ENCODE peak calls at places on chromosomes 7 and 10, in eight cellular contexts. K, U, G, B, N, Z, L and W are unnamed samples.

GRCh38 chr7:63073736-63074135 is 924.9 kb upstream of the ZNF722 start:
- DNase-seq in U (no peak), G (no peak), K (no peak), Z (no peak), L (no peak), N (no peak), B (no peak), W (no peak)

GRCh38 chr10:7283246-7283645 is 127.6 kb downstream of the SFMBT2 start:
- DNase-seq in L (no peak), U (no peak), B (no peak), K (no peak), N (no peak), Z (no peak), G (no peak), W (no peak)

GRCh38 chr7:128443817-128444216 is 11.9 kb upstream of the HILPDA start:
- DNase-seq in B (no peak), Z (no peak), G (no peak), L (no peak), U (no peak), N (no peak), K (no peak), W (no peak)

GRCh38 chr7:158101821-158102450 is 485.7 kb downstream of the PTPRN2 start:
- DNase-seq in N (no peak), L (no peak), K (no peak), B (no peak), G (no peak), U (no peak), Z (no peak), W (no peak)

GRCh38 chr10:96789571-96790108 is 42.5 kb upstream of the LCOR start:
- DNase-seq in G (no peak), Z (no peak), U (peak; percentile 72), B (no peak), K (no peak), L (peak; percentile 49), N (no peak), W (peak; percentile 56)

GRCh38 chr10:3095373-3096139 is 28.2 kb downstream of the PFKP start:
- DNase-seq in G (peak; percentile 98), K (peak; percentile 92), B (no peak), Z (no peak), N (peak; percentile 89), U (no peak), L (peak; percentile 100), W (peak; percentile 97)

GRCh38 chr7:73851410-73852338 is 9.3 kb upstream of the TMEM270 start:
- DNase-seq in B (no peak), G (peak; percentile 95), K (peak; percentile 99), Z (no peak), N (peak; percentile 52), U (no peak), L (peak; percentile 98), W (peak; percentile 97)

GRCh38 chr10:3755440-3756359 is 29.3 kb downstream of the KLF6 start:
- DNase-seq in U (no peak), Z (no peak), K (no peak), N (peak; percentile 71), L (peak; percentile 86), B (no peak), G (no peak), W (no peak)

GRCh38 chr7:44471850-44472249 is 18.6 kb downstream of the NUDCD3 start:
- DNase-seq in K (no peak), B (no peak), L (no peak), G (no peak), N (no peak), Z (no peak), U (no peak), W (no peak)

GRCh38 chr10:95229724-95230627 is 35.9 kb downstream of the ACSM6 start:
- DNase-seq in Z (no peak), K (peak; percentile 94), B (no peak), N (no peak), U (no peak), G (peak; percentile 97), L (peak; percentile 94), W (peak; percentile 89)

GRCh38 chr10:30784896-30785605 is 155.5 kb upstream of the LYZL2 start:
- DNase-seq in U (peak; percentile 63), B (peak; percentile 82), L (peak; percentile 64), G (no peak), K (no peak), Z (peak; percentile 77), N (no peak), W (no peak)

GRCh38 chr10:32413513-32413912 is 32.4 kb upstream of the CCDC7 start:
- DNase-seq in N (no peak), B (no peak), K (peak; percentile 22), L (peak; percentile 70), G (peak; percentile 66), U (no peak), Z (no peak), W (peak; percentile 32)

GRCh38 chr7:146659732-146660131 is 543.1 kb downstream of the CNTNAP2 start:
- DNase-seq in L (no peak), N (no peak), G (no peak), U (no peak), B (no peak), Z (no peak), K (no peak), W (no peak)

GRCh38 chr10:126904807-126905686 is at the start of gene DOCK1:
- DNase-seq in L (peak; percentile 61), B (peak; percentile 71), U (peak; percentile 39), G (no peak), K (no peak), N (peak; percentile 37), Z (peak; percentile 74), W (peak; percentile 74)

GRCh38 chr7:118072893-118073674 is 110.9 kb upstream of the LSM8 start:
- DNase-seq in N (no peak), B (no peak), Z (no peak), L (no peak), G (no peak), K (no peak), U (no peak), W (no peak)
- TF ChIP-seq CTCF in N (no peak), B (no peak), Z (no peak), L (no peak), G (no peak), K (no peak), U (no peak), W (no peak)

GRCh38 chr10:60414111-60414510 is 24.4 kb upstream of the ANK3 start:
- DNase-seq in B (no peak), L (peak; percentile 11), Z (no peak), U (no peak), N (no peak), K (no peak), G (no peak), W (no peak)
- TF ChIP-seq CTCF in B (no peak), L (no peak), Z (no peak), U (no peak), N (no peak), K (no peak), G (no peak), W (no peak)

DNA sequence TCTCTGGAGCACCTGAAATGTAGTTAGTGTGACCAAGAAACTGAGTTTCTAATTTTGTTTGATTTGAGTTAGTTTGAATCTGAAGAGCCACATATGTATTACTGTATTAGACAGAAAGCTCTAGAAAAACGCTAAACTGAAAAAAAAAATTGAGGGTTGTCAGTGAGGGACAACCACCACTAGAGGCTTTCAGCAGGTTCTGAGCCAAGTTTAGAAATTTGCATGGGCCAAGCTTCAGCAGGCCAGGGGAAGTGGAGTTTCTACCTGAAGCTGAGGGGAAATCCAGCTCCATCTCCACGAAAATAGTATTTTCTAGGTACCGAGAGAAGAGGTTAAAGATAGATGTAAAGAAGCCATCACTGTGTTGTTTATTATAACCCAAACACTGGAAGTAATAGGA is 77.9 kb upstream of the PLXNA4 start:
- DNase-seq in B (no peak), G (no peak), U (peak; percentile 43), K (no peak), Z (no peak), L (peak; percentile 12), N (no peak), W (no peak)
- TF ChIP-seq CTCF in B (no peak), G (peak; percentile 29), U (peak; percentile 65), K (peak; percentile 29), Z (peak; percentile 30), L (peak; percentile 47), N (no peak), W (no peak)

GRCh38 chr10:132555648-132556575 is 18.3 kb downstream of the INPP5A start:
- DNase-seq in K (no peak), L (no peak), Z (no peak), U (peak; percentile 81), N (no peak), G (no peak), B (no peak), W (no peak)

GRCh38 chr10:132558516-132559413 is 21.2 kb downstream of the INPP5A start:
- DNase-seq in N (no peak), Z (no peak), B (no peak), K (no peak), G (no peak), L (no peak), U (no peak), W (no peak)

GRCh38 chr10:132554991-132555647 is 17.5 kb downstream of the INPP5A start:
- DNase-seq in Z (no peak), K (no peak), U (peak; percentile 80), N (no peak), L (no peak), B (no peak), G (no peak), W (no peak)

GRCh38 chr10:132557696-132558515 is 20.3 kb downstream of the INPP5A start:
- DNase-seq in L (no peak), Z (no peak), U (no peak), B (no peak), K (no peak), N (no peak), G (no peak), W (no peak)

DNA sequence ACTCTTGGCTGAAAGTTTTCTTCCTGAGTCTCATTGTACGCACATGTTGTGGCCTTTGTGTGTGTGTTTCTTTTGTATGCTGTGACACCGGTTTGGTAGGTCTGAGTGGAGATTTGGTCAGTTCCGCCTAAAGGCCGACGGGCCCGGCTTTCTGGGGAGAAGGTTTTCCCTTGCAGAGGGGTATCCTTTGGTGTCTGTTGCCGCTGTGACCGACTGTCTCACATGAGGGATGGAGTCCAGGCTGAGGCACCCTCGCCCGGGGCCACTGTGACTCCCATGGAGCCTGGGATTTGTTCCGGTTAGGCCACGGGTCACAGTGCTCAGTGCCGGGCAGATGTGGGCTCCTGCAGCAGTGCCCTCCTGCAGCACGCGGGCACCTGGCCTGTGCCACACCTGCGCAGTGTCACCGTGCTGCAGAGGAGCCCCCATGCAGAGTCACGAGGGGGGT is 19.4 kb downstream of the INPP5A start:
- DNase-seq in L (no peak), G (no peak), U (no peak), Z (no peak), B (no peak), N (no peak), K (no peak), W (no peak)
- TF ChIP-seq CTCF in L (no peak), G (no peak), U (no peak), Z (no peak), B (no peak), N (no peak), K (no peak), W (no peak)

DNA sequence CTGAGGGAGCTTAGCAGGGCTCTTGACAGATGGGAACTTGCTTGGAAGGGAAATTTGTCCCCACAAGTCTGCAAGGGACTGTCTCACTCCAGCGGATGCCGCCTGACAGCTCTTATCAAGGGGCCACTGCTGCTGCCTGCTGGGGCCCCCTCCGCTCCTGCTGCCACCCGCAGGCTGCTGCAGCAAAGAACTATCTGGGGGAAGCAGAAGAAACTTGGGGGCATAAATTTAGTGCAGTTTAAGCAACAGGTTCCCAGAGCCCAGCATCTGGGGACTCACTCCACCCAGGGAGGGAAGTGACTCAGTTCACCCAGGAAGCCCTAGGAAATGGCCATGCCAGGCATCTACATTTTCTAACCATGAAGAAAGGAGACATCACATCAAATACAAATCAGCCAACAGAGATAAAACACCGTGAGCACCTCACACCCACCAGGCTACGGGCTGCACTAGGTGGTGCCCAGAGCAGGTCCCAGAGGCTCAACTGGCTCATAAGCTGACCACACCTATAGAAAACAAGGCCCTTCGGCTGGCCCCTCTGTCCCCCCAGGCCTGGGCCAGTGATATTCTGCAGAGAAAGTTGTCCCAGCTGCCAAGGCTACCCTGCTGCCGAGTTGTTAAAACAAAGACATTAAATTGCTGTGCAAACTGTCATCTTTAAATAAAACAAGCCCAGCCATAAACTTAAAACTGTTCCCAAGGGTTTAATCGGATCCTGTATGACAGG is 3.7 kb downstream of the RGS10 start:
- DNase-seq in G (no peak), K (no peak), Z (no peak), U (no peak), N (no peak), B (no peak), L (no peak), W (no peak)
- TF ChIP-seq CTCF in G (no peak), K (no peak), Z (no peak), U (no peak), N (peak; percentile 6), B (no peak), L (no peak), W (no peak)